ENCODE peak calls at places on chromosomes 12 and 14, in nine cellular contexts. O, D, Q, U, J, P, R, T and F are unnamed samples. For H3K4me1, the result is how much of the 10 kb centered on the place peaks cover.

GRCh38 chr12:102740157-102741032 is 176.6 kb downstream of the PAH start:
- DNase-seq in O (peak), D (no peak), Q (no peak), U (no peak), J (no peak), P (no peak), R (no peak), T (no peak), F (no peak)

GRCh38 chr14:91390165-91390778 is 27.3 kb downstream of the CCDC88C start:
- DNase-seq in O (no peak), D (no peak), Q (no peak), U (no peak), J (no peak), P (no peak), R (no peak), T (no peak), F (no peak)

GRCh38 chr14:99742509-99743487 is 50.4 kb upstream of the EML1 start:
- DNase-seq in O (no peak), D (no peak), Q (no peak), U (no peak), J (no peak), P (no peak), R (no peak), T (no peak), F (no peak)

GRCh38 chr12:86711716-86712115 is 455.5 kb upstream of the MGAT4C start:
- DNase-seq in O (no peak), D (no peak), Q (no peak), U (no peak), J (no peak), P (no peak), R (no peak), T (no peak), F (no peak)

GRCh38 chr12:127083028-127083949 is 1183.7 kb upstream of the TMEM132C start:
- DNase-seq in O (peak), D (no peak), Q (no peak), U (no peak), J (no peak), P (no peak), R (no peak), T (peak), F (no peak)

GRCh38 chr12:3362751-3363150 is 128.3 kb upstream of the PRMT8 start:
- DNase-seq in O (no peak), D (no peak), Q (peak), U (no peak), J (no peak), P (no peak), R (no peak), T (no peak), F (no peak)

GRCh38 chr12:116982721-116983502 is 72.2 kb downstream of the FBXW8 start:
- DNase-seq in O (no peak), D (no peak), Q (peak), U (no peak), J (no peak), P (no peak), R (no peak), T (no peak), F (no peak)

GRCh38 chr12:90027889-90028570 is 319.4 kb upstream of the ATP2B1 start:
- DNase-seq in O (no peak), D (no peak), Q (no peak), U (no peak), J (no peak), P (no peak), R (no peak), T (no peak), F (no peak)

GRCh38 chr12:62799766-62800406 is 135.1 kb downstream of the PPM1H start:
- DNase-seq in O (no peak), D (no peak), Q (no peak), U (no peak), J (no peak), P (no peak), R (no peak), T (no peak), F (no peak)

GRCh38 chr12:49703647-49704137 is 3.5 kb downstream of the FMNL3 start:
- DNase-seq in O (no peak), D (no peak), Q (no peak), U (no peak), J (no peak), P (no peak), R (peak), T (peak), F (no peak)

GRCh38 chr12:9925746-9926393 is 6.3 kb downstream of the CLEC2A start:
- DNase-seq in O (peak), D (no peak), Q (no peak), U (peak), J (peak), P (no peak), R (peak), T (peak), F (no peak)

GRCh38 chr14:46574236-46574970 is 77.2 kb downstream of the RPL10L start:
- DNase-seq in O (no peak), D (no peak), Q (no peak), U (no peak), J (no peak), P (no peak), R (no peak), T (no peak), F (no peak)

GRCh38 chr12:69570545-69571399 is 14.5 kb upstream of the CCT2 start:
- DNase-seq in O (peak), D (peak), Q (peak), U (peak), J (no peak), P (peak), R (peak), T (peak), F (no peak)

DNA sequence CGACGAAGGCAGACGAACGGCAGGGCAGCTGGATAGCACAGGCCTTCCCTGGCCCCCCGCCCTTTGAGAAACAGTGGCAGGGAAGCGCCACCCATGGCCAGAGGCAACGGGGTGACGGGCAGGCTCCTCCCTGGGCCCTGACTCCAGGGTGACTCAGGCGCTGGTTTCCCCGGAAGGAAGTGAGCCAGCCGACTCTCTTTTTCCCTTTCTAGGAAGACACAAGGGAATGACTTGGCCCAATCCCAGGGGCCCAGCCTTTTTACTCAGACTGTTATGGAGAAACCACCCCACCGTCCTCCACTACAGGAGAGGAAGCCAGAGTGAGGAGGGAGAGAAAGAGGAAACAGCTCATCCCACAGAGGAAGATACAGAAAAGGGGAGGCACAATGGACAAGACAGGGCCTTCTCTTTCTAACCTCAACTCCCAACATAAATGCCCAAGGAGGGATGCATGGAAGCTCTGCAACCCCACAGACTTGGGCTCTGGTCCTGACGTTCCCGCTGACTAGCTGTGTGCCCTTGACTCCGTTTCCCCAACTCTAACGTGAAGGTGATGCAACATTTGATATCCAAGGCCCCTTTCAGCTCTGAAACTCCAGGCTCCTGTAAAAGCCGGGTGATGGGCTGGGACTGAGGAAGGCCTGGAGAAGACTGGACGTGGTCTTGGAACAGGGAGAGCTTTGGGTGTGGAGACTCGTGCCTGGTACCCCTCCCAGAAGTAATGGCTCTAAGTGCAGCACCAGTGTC is 27.9 kb downstream of the ACTN1 start:
- DNase-seq in O (peak), D (peak), Q (peak), U (no peak), J (no peak), P (peak), R (no peak), T (peak), F (no peak)
- H3K4me1 ChIP-seq in O (half or more), D (under half), Q (half or more), U (under half), J (under half), P (half or more), R (half or more), T (under half), F (half or more)

GRCh38 chr12:106584104-106585064 is 1.6 kb downstream of the RFX4 start:
- DNase-seq in O (peak), D (no peak), Q (no peak), U (no peak), J (no peak), P (no peak), R (no peak), T (no peak), F (no peak)
- H3K4me3 ChIP-seq in O (peak), D (no peak), Q (peak), U (peak), J (peak), P (no peak), R (no peak), T (no peak), F (no peak)

DNA sequence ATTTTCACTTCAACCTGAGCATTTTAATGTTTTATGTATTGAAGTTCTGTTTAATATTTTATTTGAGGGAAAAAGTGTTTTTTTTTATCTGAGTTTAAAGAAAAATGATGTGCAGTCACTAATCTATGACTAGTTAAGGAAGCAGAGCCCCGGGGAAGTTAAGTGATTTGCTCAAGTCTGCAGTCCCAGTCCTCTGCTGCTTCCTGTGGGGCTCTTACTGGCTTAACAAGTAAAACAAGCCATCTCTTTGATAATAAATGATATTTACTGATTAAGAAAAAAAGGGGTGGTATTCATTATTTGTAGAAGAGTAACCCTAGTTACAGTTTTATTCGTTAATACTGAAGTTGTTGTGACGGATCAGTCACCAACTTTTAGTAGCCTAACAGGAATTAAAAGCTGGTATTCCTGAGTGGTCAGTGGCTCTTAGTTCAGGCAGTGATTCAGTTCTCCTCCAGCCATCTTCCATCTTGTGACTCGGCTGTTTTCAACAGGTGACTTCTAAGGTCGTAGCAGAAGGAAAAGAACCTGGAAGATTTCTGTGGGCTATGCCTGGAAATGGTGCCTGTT is 21.7 kb downstream of the BICDL1 start:
- DNase-seq in O (no peak), D (no peak), Q (no peak), U (no peak), J (no peak), P (no peak), R (peak), T (no peak), F (no peak)
- H3K27ac ChIP-seq in O (no peak), D (no peak), Q (no peak), U (no peak), J (no peak), P (no peak), R (no peak), T (no peak), F (no peak)

DNA sequence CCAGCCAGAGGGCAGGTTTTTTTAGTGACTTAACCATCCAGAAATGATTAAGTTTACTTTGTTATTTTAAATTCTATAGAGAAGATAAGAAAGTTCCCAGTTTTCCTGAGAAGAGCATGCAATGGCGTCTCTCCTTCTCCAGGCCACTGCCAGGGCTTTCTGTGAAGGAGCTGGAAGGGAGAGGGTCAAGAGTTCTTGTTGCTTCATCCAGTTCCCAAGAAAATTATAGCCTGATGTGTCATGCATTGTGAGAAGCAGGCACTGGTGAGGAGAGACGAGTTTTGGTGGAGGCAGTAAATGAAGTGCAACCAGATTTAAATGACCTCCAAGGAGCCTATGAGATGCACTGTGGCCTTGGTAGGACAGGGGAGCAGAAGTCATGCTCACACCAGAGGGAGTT is 14.2 kb downstream of the ELK3 start:
- DNase-seq in O (no peak), D (no peak), Q (peak), U (no peak), J (no peak), P (no peak), R (no peak), T (no peak), F (no peak)
- H3K4me1 ChIP-seq in O (under half), D (under half), Q (under half), U (under half), J (under half), P (under half), R (half or more), T (under half), F (half or more)

DNA sequence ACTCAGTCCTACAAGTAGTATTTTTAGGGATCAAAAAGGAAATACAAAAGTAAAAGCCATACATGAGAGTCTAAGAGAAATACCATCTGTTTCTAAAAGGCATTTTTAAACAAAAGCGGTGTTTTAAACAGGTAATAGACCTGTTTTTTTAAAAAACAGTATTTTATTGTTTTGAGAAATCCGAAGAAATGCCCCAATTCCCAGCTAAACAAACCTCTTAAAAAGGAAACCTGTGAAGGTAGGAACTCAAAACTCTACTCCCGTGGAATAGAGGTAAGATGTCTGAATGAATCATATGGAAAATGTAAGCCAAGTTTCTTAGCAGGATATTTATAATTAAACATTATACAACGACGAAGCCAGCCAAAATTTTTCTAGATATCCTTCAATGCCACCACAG is 2.0 kb downstream of the PPP1R13B start:
- DNase-seq in O (no peak), D (no peak), Q (no peak), U (no peak), J (no peak), P (no peak), R (no peak), T (no peak), F (no peak)
- H3K4me3 ChIP-seq in O (no peak), D (no peak), Q (no peak), U (no peak), J (no peak), P (no peak), R (no peak), T (no peak), F (no peak)

DNA sequence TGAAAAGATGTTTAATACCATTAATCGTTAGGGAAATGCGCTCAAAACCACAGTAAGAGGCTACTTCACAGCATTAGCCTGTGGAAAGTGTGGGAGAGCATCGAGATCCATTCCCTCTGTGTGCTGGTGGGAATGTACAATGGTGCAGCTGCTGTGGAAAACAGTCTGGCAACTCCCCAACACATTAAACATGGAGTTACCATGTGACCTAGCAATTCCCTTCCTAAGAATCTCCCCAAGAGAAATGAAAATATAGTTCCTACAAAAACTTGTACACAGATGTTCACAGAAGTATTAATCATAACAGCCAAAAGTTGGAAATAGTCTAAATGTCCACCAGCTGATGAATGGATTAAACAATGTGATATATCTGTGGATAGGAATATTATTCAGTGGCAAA is 23.8 kb downstream of the MLXIP start:
- DNase-seq in O (no peak), D (no peak), Q (no peak), U (no peak), J (no peak), P (no peak), R (no peak), T (no peak), F (no peak)
- H3K27ac ChIP-seq in O (no peak), D (no peak), Q (no peak), U (no peak), J (no peak), P (no peak), R (no peak), T (no peak), F (no peak)

DNA sequence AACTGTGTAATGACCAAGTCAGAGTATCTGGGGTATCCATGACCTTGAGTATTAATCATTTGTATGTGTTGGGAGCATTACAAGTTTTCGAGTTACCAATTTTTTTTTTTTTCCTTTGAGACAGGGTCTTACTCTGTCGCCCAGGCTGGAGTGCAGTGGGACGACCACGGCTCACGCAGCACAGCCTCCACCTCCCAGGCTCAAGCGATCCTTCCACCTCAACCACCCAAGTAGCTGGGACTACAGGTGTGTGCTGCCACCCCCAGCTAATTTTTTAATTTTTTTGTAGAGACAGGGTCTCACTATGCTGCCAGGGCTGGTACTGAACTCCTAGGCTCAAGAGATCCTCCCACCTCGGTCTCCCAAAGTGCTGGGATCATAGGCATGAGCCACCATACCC is 19.7 kb downstream of the SSH1 start:
- DNase-seq in O (no peak), D (no peak), Q (no peak), U (no peak), J (no peak), P (no peak), R (no peak), T (no peak), F (no peak)
- H3K4me1 ChIP-seq in O (half or more), D (under half), Q (half or more), U (under half), J (under half), P (half or more), R (under half), T (under half), F (half or more)